ENCODE peak calls at places on chromosome 14, in five cellular contexts. I is adipocyte, C is ovary, L is lower leg skin, B is NCI-H748 treated with DMSO at 0.1 percent for 48 hours. T is an unnamed sample.
A peak's percentile ranks its signal among the peaks of the same experiment; 100 is the strongest.

GRCh38 chr14:23861666-23862065 is 91.9 kb upstream of the DHRS4 start:
- DNase-seq in I (no peak), C (peak; percentile 61), L (no peak), B (no peak), T (no peak)

GRCh38 chr14:105019861-105020814 is 745 bp downstream of the CDCA4 start:
- DNase-seq in I (peak; percentile 77), C (peak; percentile 50), L (no peak), B (peak; percentile 26), T (no peak)

GRCh38 chr14:24172871-24173281 is 996 bp downstream of the REC8 start:
- DNase-seq in I (no peak), C (no peak), L (no peak), B (no peak), T (no peak)

GRCh38 chr14:92586001-92586947 is 72.7 kb downstream of the RIN3 start:
- DNase-seq in I (peak; percentile 86), C (no peak), L (no peak), B (no peak), T (no peak)

GRCh38 chr14:51738754-51739153 is 87.0 kb downstream of the FRMD6 start:
- DNase-seq in I (no peak), C (no peak), L (no peak), B (no peak), T (no peak)

GRCh38 chr14:33578461-33579216 is 372.2 kb downstream of the EGLN3 start:
- DNase-seq in I (no peak), C (no peak), L (no peak), B (no peak), T (no peak)

GRCh38 chr14:77043177-77043983 is 14.9 kb upstream of the IRF2BPL start:
- DNase-seq in I (peak; percentile 81), C (peak; percentile 69), L (no peak), B (no peak), T (no peak)

GRCh38 chr14:37985826-37986470 is 221.8 kb upstream of the SSTR1 start:
- DNase-seq in I (peak; percentile 79), C (no peak), L (no peak), B (peak; percentile 23), T (peak; percentile 50)

GRCh38 chr14:69571879-69572633 is 2.6 kb downstream of the CCDC177 start:
- DNase-seq in I (no peak), C (peak; percentile 45), L (no peak), B (peak; percentile 76), T (no peak)

GRCh38 chr14:30994681-30995620 is 30.5 kb upstream of the AP4S1 start:
- DNase-seq in I (peak; percentile 60), C (no peak), L (no peak), B (no peak), T (no peak)

GRCh38 chr14:65351493-65352224 is 60.9 kb upstream of the FUT8 start:
- DNase-seq in I (no peak), C (no peak), L (peak; percentile 34), B (no peak), T (no peak)

GRCh38 chr14:60090864-60091519 is 731 bp upstream of the PCNX4 start:
- DNase-seq in I (peak; percentile 80), C (peak; percentile 75), L (no peak), B (no peak), T (peak; percentile 54)

GRCh38 chr14:84375235-84375634 is 1154.7 kb upstream of the FLRT2 start:
- DNase-seq in I (peak; percentile 1), C (no peak), L (no peak), B (no peak), T (no peak)

GRCh38 chr14:61479746-61480502 is 158.5 kb downstream of the PRKCH start:
- DNase-seq in I (no peak), C (no peak), L (no peak), B (no peak), T (peak; percentile 12)

GRCh38 chr14:94451091-94451751 is 1.4 kb downstream of the SERPINA11 start:
- DNase-seq in I (no peak), C (no peak), L (peak; percentile 46), B (no peak), T (no peak)

GRCh38 chr14:64137657-64138290 is 156.4 kb downstream of the ESR2 start:
- DNase-seq in I (no peak), C (peak; percentile 57), L (no peak), B (no peak), T (no peak)

GRCh38 chr14:36834293-36834692 is 172.6 kb downstream of the PAX9 start:
- DNase-seq in I (no peak), C (no peak), L (no peak), B (no peak), T (no peak)

GRCh38 chr14:37024166-37024565 is 148.2 kb downstream of the SLC25A21 start:
- DNase-seq in I (no peak), C (no peak), L (no peak), B (no peak), T (no peak)

GRCh38 chr14:42047421-42048045 is 440.9 kb downstream of the LRFN5 start:
- DNase-seq in I (no peak), C (no peak), L (no peak), B (no peak), T (no peak)

GRCh38 chr14:68598621-68599447 is 194.0 kb downstream of the ZFP36L1 start:
- DNase-seq in I (peak; percentile 82), C (peak; percentile 59), L (peak; percentile 93), B (no peak), T (no peak)

GRCh38 chr14:79136437-79137430 is 966.6 kb downstream of the NRXN3 start:
- DNase-seq in I (no peak), C (no peak), L (no peak), B (no peak), T (no peak)

GRCh38 chr14:85534435-85534834 is 4.5 kb downstream of the FLRT2 start:
- DNase-seq in I (peak; percentile 65), C (peak; percentile 38), L (peak; percentile 81), B (no peak), T (peak; percentile 47)

GRCh38 chr14:69808919-69809808 is 12.1 kb upstream of the SLC10A1 start:
- DNase-seq in I (no peak), C (no peak), L (peak; percentile 39), B (no peak), T (no peak)

GRCh38 chr14:77344597-77344996 is 23.8 kb downstream of the GSTZ1 start:
- DNase-seq in I (peak; percentile 47), C (no peak), L (no peak), B (no peak), T (no peak)

GRCh38 chr14:91731018-91731417 is 868 bp downstream of the CATSPERB start:
- DNase-seq in I (no peak), C (no peak), L (no peak), B (no peak), T (no peak)

GRCh38 chr14:61598980-61599379 is 96.3 kb upstream of the HIF1A start:
- DNase-seq in I (no peak), C (no peak), L (no peak), B (no peak), T (no peak)

GRCh38 chr14:26217778-26218177 is 380.1 kb downstream of the NOVA1 start:
- DNase-seq in I (no peak), C (no peak), L (no peak), B (no peak), T (no peak)

GRCh38 chr14:104723651-104724406 is at the start of gene ADSS1:
- DNase-seq in I (peak; percentile 66), C (peak; percentile 61), L (no peak), B (peak; percentile 49), T (peak; percentile 50)

GRCh38 chr14:63362305-63362914 is 43.7 kb upstream of the GPHB5 start:
- DNase-seq in I (no peak), C (no peak), L (no peak), B (peak; percentile 95), T (peak; percentile 88)

GRCh38 chr14:42095155-42095554 is 488.5 kb downstream of the LRFN5 start:
- DNase-seq in I (no peak), C (no peak), L (no peak), B (no peak), T (no peak)

GRCh38 chr14:35988972-35989690 is 163.0 kb downstream of the BRMS1L start:
- DNase-seq in I (no peak), C (no peak), L (no peak), B (no peak), T (no peak)

GRCh38 chr14:91140672-91141071 is 26.8 kb downstream of the DGLUCY start:
- DNase-seq in I (peak; percentile 26), C (no peak), L (no peak), B (no peak), T (peak; percentile 28)

GRCh38 chr14:59044707-59045106 is 143.8 kb upstream of the DAAM1 start:
- DNase-seq in I (no peak), C (no peak), L (no peak), B (no peak), T (no peak)

GRCh38 chr14:89787525-89787924 is 167.0 kb downstream of the EFCAB11 start:
- DNase-seq in I (peak; percentile 19), C (no peak), L (no peak), B (no peak), T (no peak)

GRCh38 chr14:101774814-101775213 is 13.3 kb downstream of the PPP2R5C start:
- DNase-seq in I (no peak), C (no peak), L (no peak), B (no peak), T (no peak)